ENCODE peak calls at places on chromosome 11, in ten cellular contexts. I is H7; S is GM23248; F is NCI-H1092 treated with DMSO at 0.1 percent for 48 hours; R is astrocyte; U is activated CD4-positive, alpha-beta T cell treated with anti-CD3 and anti-CD28 coated beads, Interleukin-2, amount 50 U/mL, for 4 hours; V is lung microvascular endothelial cell; C is epithelial cell of esophagus; W is kidney; D is Ammon's horn. M is an unnamed sample.

GRCh38 chr11:12901874-12902481 is 107.1 kb upstream of the RASSF10 start:
- DNase-seq in I (no peak), S (peak; percentile 75), F (no peak), R (peak; percentile 32), U (no peak), V (no peak), C (no peak), W (no peak), D (no peak), M (no peak)

GRCh38 chr11:2690596-2691354 is 9.0 kb downstream of the KCNQ1OT1 start:
- DNase-seq in I (no peak), S (no peak), F (no peak), R (no peak), U (no peak), V (no peak), C (no peak), W (peak; percentile 23), D (no peak), M (no peak)

GRCh38 chr11:64687641-64688533 is 35.1 kb downstream of the NRXN2 start:
- DNase-seq in I (peak; percentile 95), S (no peak), F (peak; percentile 26), R (no peak), U (no peak), V (no peak), C (no peak), W (peak; percentile 74), D (peak; percentile 40), M (no peak)

GRCh38 chr11:120959189-120959588 is 64.7 kb upstream of the TBCEL start:
- DNase-seq in I (no peak), S (peak; percentile 31), F (no peak), R (no peak), U (no peak), V (peak; percentile 5), C (peak; percentile 46), W (no peak), D (no peak), M (no peak)

GRCh38 chr11:102664001-102664752 is 39.0 kb upstream of the MMP20 start:
- DNase-seq in I (no peak), S (peak; percentile 31), F (no peak), R (no peak), U (no peak), V (no peak), C (no peak), W (no peak), D (no peak), M (no peak)

GRCh38 chr11:122751298-122752070 is 86.8 kb upstream of the CRTAM start:
- DNase-seq in I (no peak), S (peak; percentile 70), F (peak; percentile 76), R (peak; percentile 69), U (no peak), V (no peak), C (peak; percentile 25), W (no peak), D (no peak), M (no peak)

GRCh38 chr11:73152861-73153483 is 10.9 kb upstream of the FCHSD2 start:
- DNase-seq in I (peak; percentile 48), S (no peak), F (no peak), R (no peak), U (no peak), V (no peak), C (no peak), W (no peak), D (no peak), M (no peak)

GRCh38 chr11:119450590-119450989 is 27.6 kb upstream of the THY1 start:
- DNase-seq in I (no peak), S (peak; percentile 17), F (no peak), R (no peak), U (no peak), V (no peak), C (no peak), W (no peak), D (no peak), M (no peak)